ENCODE peak calls at places on chromosomes 7 and 10, in nine cellular contexts. D, B, X, Y, S, R, V, G and Q are unnamed samples.

GRCh38 chr7:80232969-80233724 is 98.5 kb downstream of the GNAI1 start:
- DNase-seq in D (no peak), B (no peak), X (no peak), Y (no peak), S (no peak), R (no peak), V (no peak), G (no peak), Q (no peak)

GRCh38 chr10:26479766-26480492 is 41.8 kb downstream of the APBB1IP start:
- DNase-seq in D (no peak), B (no peak), X (no peak), Y (no peak), S (no peak), R (no peak), V (peak), G (no peak), Q (no peak)

GRCh38 chr7:21412953-21413352 is 14.9 kb upstream of the SP4 start:
- DNase-seq in D (no peak), B (no peak), X (no peak), Y (no peak), S (no peak), R (no peak), V (no peak), G (no peak), Q (no peak)

GRCh38 chr10:119859422-119860258 is 13.0 kb downstream of the MCMBP start:
- DNase-seq in D (peak), B (peak), X (peak), Y (no peak), S (no peak), R (peak), V (no peak), G (no peak), Q (peak)

GRCh38 chr7:73973091-73973490 is 54.9 kb upstream of the ELN start:
- DNase-seq in D (no peak), B (no peak), X (no peak), Y (no peak), S (no peak), R (no peak), V (no peak), G (no peak), Q (no peak)

GRCh38 chr7:123657304-123657685 is 1.6 kb downstream of the LMOD2 start:
- DNase-seq in D (no peak), B (peak), X (no peak), Y (no peak), S (no peak), R (no peak), V (no peak), G (no peak), Q (no peak)

GRCh38 chr7:84533209-84533608 is 338.6 kb upstream of the SEMA3A start:
- DNase-seq in D (no peak), B (no peak), X (no peak), Y (no peak), S (no peak), R (no peak), V (no peak), G (no peak), Q (no peak)

GRCh38 chr10:3502606-3503005 is 282.4 kb downstream of the KLF6 start:
- DNase-seq in D (no peak), B (no peak), X (no peak), Y (no peak), S (no peak), R (no peak), V (no peak), G (no peak), Q (no peak)

GRCh38 chr10:511101-511848 is 178.2 kb downstream of the DIP2C start:
- DNase-seq in D (peak), B (peak), X (peak), Y (peak), S (peak), R (peak), V (peak), G (peak), Q (peak)

GRCh38 chr7:2516194-2516555 is 3.4 kb upstream of the LFNG start:
- DNase-seq in D (no peak), B (no peak), X (no peak), Y (no peak), S (no peak), R (no peak), V (no peak), G (no peak), Q (no peak)

GRCh38 chr10:69096045-69096444 is 8.1 kb downstream of the SRGN start:
- DNase-seq in D (no peak), B (no peak), X (no peak), Y (no peak), S (no peak), R (no peak), V (no peak), G (no peak), Q (no peak)

GRCh38 chr7:19508124-19508523 is 200.7 kb downstream of the POLR1F start:
- DNase-seq in D (no peak), B (no peak), X (peak), Y (no peak), S (no peak), R (no peak), V (no peak), G (no peak), Q (no peak)

GRCh38 chr10:102090772-102091171 is 25.6 kb downstream of the HPS6 start:
- DNase-seq in D (peak), B (peak), X (peak), Y (no peak), S (no peak), R (peak), V (no peak), G (no peak), Q (no peak)

GRCh38 chr10:103622935-103623574 is 129.6 kb downstream of the NEURL1 start:
- DNase-seq in D (no peak), B (no peak), X (no peak), Y (no peak), S (no peak), R (no peak), V (no peak), G (no peak), Q (no peak)